ENCODE peak calls at places on chromosome 1, in nine cellular contexts. P, Z, G, M, W, C, K, H and B are unnamed samples.

GRCh38 chr1:12464028-12464427 is 154.0 kb downstream of the DHRS3 start:
- DNase-seq in P (no peak), Z (no peak), G (no peak), M (no peak), W (no peak), C (peak), K (peak), H (no peak), B (no peak)

GRCh38 chr1:77288275-77288674 is 6.5 kb downstream of the AK5 start:
- DNase-seq in P (no peak), Z (peak), G (no peak), M (no peak), W (peak), C (no peak), K (no peak), H (no peak), B (no peak)

GRCh38 chr1:202046748-202047708 is 36.6 kb downstream of the ELF3 start:
- DNase-seq in P (no peak), Z (peak), G (no peak), M (no peak), W (no peak), C (no peak), K (no peak), H (peak), B (no peak)

GRCh38 chr1:1247341-1247913 is 905 bp upstream of the C1QTNF12 start:
- DNase-seq in P (no peak), Z (no peak), G (no peak), M (no peak), W (no peak), C (no peak), K (peak), H (no peak), B (no peak)

GRCh38 chr1:185463433-185463832 is 146.4 kb upstream of the IVNS1ABP start:
- DNase-seq in P (no peak), Z (no peak), G (no peak), M (no peak), W (no peak), C (no peak), K (no peak), H (no peak), B (no peak)

GRCh38 chr1:26370591-26371382 is 1.8 kb downstream of the ZNF683 start:
- DNase-seq in P (no peak), Z (no peak), G (no peak), M (no peak), W (no peak), C (no peak), K (no peak), H (no peak), B (no peak)

GRCh38 chr1:33257388-33257758 is 1.1 kb downstream of the ZNF362 start:
- DNase-seq in P (no peak), Z (no peak), G (no peak), M (no peak), W (no peak), C (no peak), K (no peak), H (no peak), B (no peak)

GRCh38 chr1:221541296-221541695 is 200.6 kb downstream of the DUSP10 start:
- DNase-seq in P (no peak), Z (no peak), G (no peak), M (no peak), W (no peak), C (no peak), K (no peak), H (no peak), B (no peak)

GRCh38 chr1:3451994-3452865 is 2.2 kb upstream of the ARHGEF16 start:
- DNase-seq in P (no peak), Z (no peak), G (peak), M (no peak), W (no peak), C (no peak), K (peak), H (no peak), B (no peak)

GRCh38 chr1:8318436-8318835 is 522 bp downstream of the SLC45A1 start:
- DNase-seq in P (no peak), Z (no peak), G (no peak), M (no peak), W (no peak), C (no peak), K (no peak), H (no peak), B (no peak)

GRCh38 chr1:90964444-90965035 is 57.3 kb downstream of the ZNF644 start:
- DNase-seq in P (no peak), Z (peak), G (no peak), M (peak), W (peak), C (no peak), K (no peak), H (peak), B (no peak)

GRCh38 chr1:39960461-39960958 is 5.6 kb downstream of the MFSD2A start:
- DNase-seq in P (no peak), Z (no peak), G (peak), M (peak), W (no peak), C (peak), K (no peak), H (peak), B (peak)